ENCODE peak calls at places on chromosome 12, in four cellular contexts. W, Q, E and B are unnamed samples.

GRCh38 chr12:24724765-24725307 is 224.1 kb downstream of the BCAT1 start:
- DNase-seq in W (no peak), Q (no peak), E (no peak), B (no peak)

GRCh38 chr12:14216405-14217294 is 148.8 kb upstream of the ATF7IP start:
- DNase-seq in W (no peak), Q (no peak), E (no peak), B (no peak)

GRCh38 chr12:124863409-124864325 is at the start of gene SCARB1:
- DNase-seq in W (peak), Q (peak), E (peak), B (peak)

GRCh38 chr12:117112268-117112595 is 13.0 kb upstream of the TESC start:
- DNase-seq in W (no peak), Q (no peak), E (no peak), B (no peak)

GRCh38 chr12:109998241-109998903 is 858 bp upstream of the ANKRD13A start:
- DNase-seq in W (no peak), Q (no peak), E (no peak), B (no peak)

GRCh38 chr12:27213830-27214787 is 30.0 kb upstream of the STK38L start:
- DNase-seq in W (no peak), Q (no peak), E (no peak), B (no peak)

GRCh38 chr12:50188280-50188781 is 21.2 kb upstream of the CERS5 start:
- DNase-seq in W (no peak), Q (no peak), E (peak), B (no peak)

GRCh38 chr12:69173358-69173757 is 66.0 kb upstream of the CPSF6 start:
- DNase-seq in W (no peak), Q (no peak), E (no peak), B (no peak)

GRCh38 chr12:30110970-30111586 is 327.3 kb upstream of the TMTC1 start:
- DNase-seq in W (no peak), Q (no peak), E (peak), B (peak)

GRCh38 chr12:13941258-13942249 is 39.8 kb downstream of the GRIN2B start:
- DNase-seq in W (peak), Q (peak), E (peak), B (peak)

GRCh38 chr12:107917912-107918800 is 143.7 kb downstream of the ASCL4 start:
- DNase-seq in W (no peak), Q (no peak), E (peak), B (peak)

GRCh38 chr12:26668847-26669246 is 164.1 kb downstream of the ITPR2 start:
- DNase-seq in W (no peak), Q (no peak), E (peak), B (peak)

GRCh38 chr12:124469193-124469888 is 98.1 kb downstream of the NCOR2 start:
- DNase-seq in W (no peak), Q (no peak), E (no peak), B (no peak)

GRCh38 chr12:12209043-12209442 is 57.8 kb downstream of the LRP6 start:
- DNase-seq in W (no peak), Q (no peak), E (no peak), B (no peak)

GRCh38 chr12:122501489-122501989 is 807 bp upstream of the ZCCHC8 start:
- DNase-seq in W (no peak), Q (no peak), E (no peak), B (no peak)

GRCh38 chr12:115264605-115265004 is 580.6 kb upstream of the TBX3 start:
- DNase-seq in W (no peak), Q (no peak), E (no peak), B (no peak)

GRCh38 chr12:61757831-61758505 is 502.2 kb upstream of the USP15 start:
- DNase-seq in W (no peak), Q (peak), E (no peak), B (peak)